ENCODE peak calls at places on chromosomes 13 and 19, in seven cellular contexts. O, R, S, X, I, P and D are unnamed samples.
A peak's percentile ranks its signal among the peaks of the same experiment; 100 is the strongest.

GRCh38 chr13:30927595-30927994 is 4.9 kb upstream of the TEX26 start:
- DNase-seq in X (no peak), O (no peak), R (no peak), I (no peak), S (no peak), P (no peak), D (no peak)

GRCh38 chr19:29617336-29618266 is 11.5 kb downstream of the POP4 start:
- DNase-seq in O (no peak), I (no peak), X (no peak), P (no peak), R (no peak), S (no peak), D (no peak)

GRCh38 chr19:15264061-15264932 is 32.0 kb upstream of the EPHX3 start:
- DNase-seq in R (peak; percentile 75), I (peak; percentile 71), O (peak; percentile 80), P (peak; percentile 71), S (peak; percentile 79), X (peak; percentile 78), D (no peak)

GRCh38 chr19:10295847-10296591 is 6.3 kb downstream of the ICAM5 start:
- DNase-seq in O (no peak), I (no peak), R (no peak), P (no peak), S (no peak), X (no peak), D (no peak)

GRCh38 chr19:40150170-40150569 is 41.1 kb upstream of the MAP3K10 start:
- DNase-seq in R (no peak), P (no peak), O (no peak), X (no peak), S (no peak), I (no peak), D (peak; percentile 27)

GRCh38 chr13:33345842-33346241 is 60.3 kb upstream of the STARD13 start:
- DNase-seq in P (no peak), I (no peak), S (no peak), X (no peak), O (no peak), R (no peak), D (no peak)

GRCh38 chr13:25112856-25113255 is 16.9 kb downstream of the PABPC3 start:
- DNase-seq in O (no peak), I (no peak), R (no peak), S (no peak), X (no peak), P (no peak), D (no peak)

GRCh38 chr13:42328672-42329071 is 56.7 kb downstream of the AKAP11 start:
- DNase-seq in R (no peak), X (no peak), I (no peak), P (no peak), O (no peak), S (no peak), D (no peak)

GRCh38 chr19:47544075-47544474 is 28.9 kb downstream of the ZNF541 start:
- DNase-seq in R (no peak), S (no peak), P (no peak), I (no peak), X (no peak), O (no peak), D (no peak)

GRCh38 chr19:821976-822773 is 420 bp upstream of the PLPPR3 start:
- DNase-seq in O (no peak), R (no peak), P (no peak), S (no peak), X (no peak), I (peak; percentile 51), D (no peak)

GRCh38 chr13:47288546-47288945 is 391.7 kb upstream of the HTR2A start:
- DNase-seq in O (no peak), S (no peak), R (no peak), I (no peak), P (no peak), X (no peak), D (no peak)

GRCh38 chr13:113930711-113931637 is 42.9 kb downstream of the C13orf46 start:
- DNase-seq in R (peak; percentile 44), P (peak; percentile 57), S (no peak), I (no peak), O (peak; percentile 24), X (peak; percentile 67), D (no peak)

GRCh38 chr19:46542428-46543230 is 47.0 kb upstream of the PNMA8B start:
- DNase-seq in X (peak; percentile 84), I (peak; percentile 77), R (peak; percentile 78), O (peak; percentile 97), P (peak; percentile 82), S (peak; percentile 89), D (peak; percentile 69)

GRCh38 chr13:99085139-99085845 is 107.4 kb upstream of the DOCK9 start:
- DNase-seq in I (no peak), S (no peak), X (no peak), R (peak; percentile 36), O (no peak), P (no peak), D (no peak)

GRCh38 chr13:38888309-38888708 is 102.3 kb downstream of the STOML3 start:
- DNase-seq in I (no peak), X (no peak), S (no peak), O (no peak), P (no peak), R (no peak), D (no peak)

GRCh38 chr13:21071015-21071414 is 9.6 kb upstream of the LATS2 start:
- DNase-seq in O (no peak), R (no peak), S (no peak), I (no peak), X (no peak), P (no peak), D (no peak)